ENCODE peak calls at places on chromosome 12, in eight cellular contexts. Z is uterus, H is A549, T is GM12892, C is right lobe of liver, J is adrenal gland, G is stomach, Q is breast epithelium. S is an unnamed sample.

GRCh38 chr12:58285551-58285950 is 344.2 kb downstream of the ATP23 start:
- DNase-seq in C (no peak), G (no peak), T (no peak), H (no peak), Z (no peak), J (no peak), Q (no peak), S (no peak)

GRCh38 chr12:24705741-24706358 is 243.1 kb downstream of the BCAT1 start:
- DNase-seq in J (no peak), H (no peak), Q (no peak), G (no peak), C (no peak), Z (no peak), T (peak), S (no peak)

GRCh38 chr12:106282457-106283097 is 20.0 kb upstream of the TCP11L2 start:
- DNase-seq in G (peak), C (peak), Z (peak), H (peak), T (peak), Q (no peak), J (peak), S (peak)

GRCh38 chr12:30908389-30909087 is 18.0 kb upstream of the TSPAN11 start:
- DNase-seq in C (no peak), G (no peak), T (no peak), Q (no peak), J (no peak), H (no peak), Z (no peak), S (no peak)

GRCh38 chr12:14954269-14954668 is 7.1 kb downstream of the ARHGDIB start:
- DNase-seq in G (no peak), T (no peak), H (no peak), C (no peak), J (no peak), Z (no peak), Q (no peak), S (no peak)

GRCh38 chr12:3222935-3223334 is 145.8 kb downstream of the TSPAN9 start:
- DNase-seq in T (no peak), J (no peak), G (no peak), C (no peak), Q (no peak), H (no peak), Z (no peak), S (no peak)

GRCh38 chr12:121278450-121279375 is 17.8 kb downstream of the CAMKK2 start:
- DNase-seq in T (no peak), H (no peak), J (peak), Q (no peak), C (peak), Z (no peak), G (no peak), S (no peak)

GRCh38 chr12:132851465-132851864 is 22.8 kb upstream of the GOLGA3 start:
- DNase-seq in Q (no peak), H (no peak), T (no peak), Z (no peak), G (no peak), C (no peak), J (no peak), S (no peak)

GRCh38 chr12:34625116-34625515 is 602.8 kb downstream of the ALG10 start:
- DNase-seq in Q (no peak), G (no peak), T (no peak), Z (no peak), J (no peak), C (no peak), H (no peak), S (no peak)

GRCh38 chr12:75884465-75884985 is 147.1 kb downstream of the PHLDA1 start:
- DNase-seq in G (no peak), C (no peak), Q (no peak), J (no peak), Z (no peak), T (no peak), H (no peak), S (no peak)

GRCh38 chr12:107318804-107319535 is 225.6 kb upstream of the CRY1 start:
- DNase-seq in C (peak), J (no peak), Z (no peak), H (no peak), G (no peak), Q (no peak), T (no peak), S (peak)

GRCh38 chr12:43337571-43338497 is 214.2 kb downstream of the ADAMTS20 start:
- DNase-seq in H (no peak), T (no peak), Z (no peak), G (no peak), J (no peak), C (no peak), Q (no peak), S (no peak)

GRCh38 chr12:124687695-124688301 is 120.4 kb upstream of the NCOR2 start:
- DNase-seq in H (no peak), Z (peak), T (no peak), C (no peak), G (no peak), Q (no peak), J (no peak), S (peak)

GRCh38 chr12:83092101-83092500 is 405.4 kb downstream of the TMTC2 start:
- DNase-seq in Z (no peak), T (no peak), J (no peak), C (no peak), H (no peak), Q (no peak), G (no peak), S (no peak)

GRCh38 chr12:54579696-54580333 is 8.6 kb downstream of the PPP1R1A start:
- DNase-seq in G (peak), C (peak), H (peak), Q (peak), Z (peak), J (peak), T (peak), S (peak)

GRCh38 chr12:117501470-117501869 is 140.0 kb upstream of the NOS1 start:
- DNase-seq in J (no peak), Q (no peak), G (peak), T (no peak), H (no peak), C (peak), Z (no peak), S (no peak)

GRCh38 chr12:92794814-92795213 is 92.0 kb downstream of the PLEKHG7 start:
- DNase-seq in C (no peak), G (no peak), Z (no peak), Q (no peak), T (no peak), J (no peak), H (no peak), S (no peak)

GRCh38 chr12:91333966-91334365 is 151.3 kb upstream of the DCN start:
- DNase-seq in G (no peak), Z (no peak), C (no peak), H (no peak), T (no peak), Q (no peak), J (no peak), S (no peak)

GRCh38 chr12:120231316-120232011 is 30.6 kb upstream of the RPLP0 start:
- DNase-seq in Q (no peak), G (peak), J (no peak), H (peak), T (no peak), C (peak), Z (peak), S (no peak)

GRCh38 chr12:2999265-2999841 is 40.2 kb downstream of the TEAD4 start:
- DNase-seq in G (no peak), Q (no peak), Z (peak), C (no peak), T (no peak), H (no peak), J (no peak), S (no peak)

GRCh38 chr12:97308576-97309198 is 153.9 kb upstream of the RMST start:
- DNase-seq in T (no peak), Z (no peak), G (no peak), J (peak), C (no peak), Q (no peak), H (peak), S (peak)

GRCh38 chr12:111274820-111275219 is 94.1 kb downstream of the PHETA1 start:
- DNase-seq in J (no peak), G (no peak), H (peak), T (no peak), Z (no peak), Q (no peak), C (no peak), S (no peak)

GRCh38 chr12:64946132-64946829 is 121.8 kb downstream of the TBC1D30 start:
- DNase-seq in Q (no peak), H (no peak), C (no peak), T (no peak), G (peak), J (peak), Z (peak), S (no peak)

GRCh38 chr12:14950421-14950820 is 11.0 kb downstream of the ARHGDIB start:
- DNase-seq in T (no peak), J (no peak), Q (no peak), C (no peak), Z (no peak), H (no peak), G (no peak), S (no peak)

GRCh38 chr12:47021298-47021697 is 58.1 kb upstream of the PCED1B start:
- DNase-seq in G (no peak), C (no peak), T (no peak), Z (no peak), Q (no peak), H (peak), J (no peak), S (peak)

GRCh38 chr12:121533391-121534090 is 47.3 kb downstream of the KDM2B start:
- DNase-seq in T (no peak), J (no peak), Z (no peak), H (no peak), Q (no peak), G (no peak), C (no peak), S (no peak)

GRCh38 chr12:30926243-30927209 is at the start of gene TSPAN11:
- DNase-seq in H (no peak), J (no peak), Q (no peak), G (no peak), C (peak), T (peak), Z (no peak), S (no peak)

GRCh38 chr12:31599053-31599452 is 8.1 kb upstream of the DENND5B start:
- DNase-seq in Q (no peak), T (no peak), G (no peak), H (no peak), Z (no peak), C (no peak), J (no peak), S (no peak)

GRCh38 chr12:47730341-47730744 is 5.1 kb upstream of the ENDOU start:
- DNase-seq in Z (no peak), J (no peak), H (no peak), Q (no peak), C (peak), G (peak), T (no peak), S (no peak)

GRCh38 chr12:26845057-26845666 is 12.2 kb upstream of the ITPR2 start:
- DNase-seq in C (peak), T (no peak), J (peak), H (peak), G (peak), Q (peak), Z (peak), S (peak)

GRCh38 chr12:45462506-45462905 is 246.6 kb downstream of the ANO6 start:
- DNase-seq in H (no peak), Q (no peak), J (no peak), T (no peak), C (no peak), G (no peak), Z (no peak), S (no peak)

GRCh38 chr12:68577949-68578348 is 32.8 kb upstream of the RAP1B start:
- DNase-seq in T (no peak), C (no peak), J (no peak), G (no peak), Q (no peak), H (no peak), Z (no peak), S (no peak)

GRCh38 chr12:105365231-105365630 is 34.7 kb downstream of the C12orf75 start:
- DNase-seq in Z (no peak), Q (no peak), H (no peak), T (no peak), G (no peak), J (no peak), C (no peak), S (peak)

GRCh38 chr12:110853856-110854255 is 7.1 kb downstream of the CCDC63 start:
- DNase-seq in G (no peak), H (no peak), Q (no peak), J (no peak), C (no peak), Z (no peak), T (no peak), S (no peak)

GRCh38 chr12:63400746-63401145 is 249.7 kb upstream of the AVPR1A start:
- DNase-seq in G (no peak), H (no peak), J (no peak), T (no peak), Z (no peak), C (no peak), Q (no peak), S (no peak)

GRCh38 chr12:131527092-131527491 is 183.8 kb upstream of the SFSWAP start:
- DNase-seq in J (no peak), C (no peak), T (no peak), G (no peak), Q (no peak), Z (no peak), H (no peak), S (no peak)

GRCh38 chr12:6962285-6963015 is 8.0 kb downstream of the PHB2 start:
- DNase-seq in Z (no peak), Q (no peak), G (peak), H (no peak), C (no peak), J (peak), T (no peak), S (no peak)
- TF ChIP-seq POLR2A in Z (no peak), Q (no peak), G (peak), H (no peak), C (no peak), J (no peak), T (peak), S (no peak)

GRCh38 chr12:50221228-50222008 is 54.2 kb upstream of the CERS5 start:
- DNase-seq in T (no peak), Q (no peak), J (no peak), G (no peak), C (no peak), Z (peak), H (no peak), S (no peak)
- TF ChIP-seq POLR2A in T (peak), Q (peak), J (peak), G (no peak), C (no peak), Z (peak), H (no peak), S (no peak)

GRCh38 chr12:55933158-55933798 is 2.3 kb downstream of the DGKA start:
- DNase-seq in G (peak), T (no peak), Q (no peak), H (peak), J (no peak), C (no peak), Z (peak), S (no peak)
- TF ChIP-seq POLR2A in G (no peak), T (no peak), Q (no peak), H (no peak), J (no peak), C (no peak), Z (no peak), S (no peak)

GRCh38 chr12:52400906-52401305 is 5.2 kb downstream of the KRT82 start:
- DNase-seq in Q (no peak), T (no peak), H (no peak), Z (no peak), C (no peak), J (no peak), G (no peak), S (no peak)
- TF ChIP-seq POLR2A in Q (no peak), T (no peak), H (no peak), Z (no peak), C (no peak), J (no peak), G (no peak), S (no peak)

GRCh38 chr12:9829483-9829882 is 2.2 kb downstream of the KLRF1 start:
- DNase-seq in C (no peak), Q (no peak), H (no peak), J (no peak), G (no peak), Z (no peak), T (no peak), S (no peak)
- TF ChIP-seq POLR2A in C (no peak), Q (no peak), H (no peak), J (no peak), G (no peak), Z (no peak), T (no peak), S (no peak)

DNA sequence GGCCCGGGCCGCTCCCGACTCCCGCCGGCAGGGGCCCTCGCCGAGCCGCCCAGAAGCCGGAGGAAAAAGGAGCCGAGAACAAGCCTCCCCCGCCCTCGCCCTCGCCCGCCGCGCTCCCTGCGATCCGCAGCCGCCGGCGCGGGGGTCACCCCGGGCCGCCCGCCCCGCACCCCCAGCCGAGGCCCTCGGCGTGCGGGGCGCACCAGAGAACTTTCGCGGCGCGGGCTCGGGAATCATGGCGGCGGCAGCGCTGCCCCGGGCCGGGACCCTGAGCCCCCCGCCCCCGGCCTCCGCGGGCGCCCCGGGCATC is 519 bp downstream of the CDK2AP1 start:
- DNase-seq in G (peak), Z (peak), C (peak), T (peak), H (peak), Q (peak), J (peak), S (peak)
- TF ChIP-seq POLR2A in G (no peak), Z (no peak), C (no peak), T (no peak), H (no peak), Q (no peak), J (no peak), S (no peak)

GRCh38 chr12:53454710-53455109 is 2.8 kb downstream of the PCBP2 start:
- DNase-seq in T (no peak), C (no peak), Z (no peak), Q (no peak), H (no peak), J (no peak), G (no peak), S (no peak)
- TF ChIP-seq POLR2A in T (no peak), C (no peak), Z (no peak), Q (no peak), H (no peak), J (no peak), G (no peak), S (no peak)

DNA sequence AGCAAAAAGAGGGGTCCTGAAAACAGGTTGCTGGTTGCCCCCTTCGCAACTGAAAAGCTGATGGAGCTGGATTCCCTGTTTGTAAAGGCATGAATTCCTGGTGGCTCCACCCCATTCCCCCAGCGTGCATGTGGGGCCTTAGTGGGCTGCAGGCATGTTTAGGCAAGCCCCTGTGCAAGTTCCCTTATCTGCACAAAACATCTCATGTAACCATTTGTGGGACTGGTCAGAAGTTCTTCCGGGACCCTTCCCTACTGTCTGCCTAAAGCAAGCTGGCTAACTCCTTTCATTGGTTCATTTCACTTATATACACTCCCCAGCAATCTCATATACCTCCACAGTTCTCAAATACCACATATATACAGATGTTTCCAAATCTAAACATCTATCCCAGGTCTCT is 24.0 kb upstream of the HIGD1C start:
- DNase-seq in H (no peak), G (no peak), Z (no peak), C (no peak), T (no peak), J (no peak), Q (no peak), S (peak)
- TF ChIP-seq POLR2A in H (no peak), G (no peak), Z (no peak), C (no peak), T (no peak), J (no peak), Q (no peak), S (no peak)